ENCODE peak calls at places on chromosome 17, in six cellular contexts. F is lower lobe of right lung, S is lung, O is DND-41, A is ascending aorta, V is skeletal muscle cell. X is an unnamed sample.
A peak's percentile ranks its signal among the peaks of the same experiment; 100 is the strongest.

GRCh38 chr17:48322060-48322459 is 108.0 kb downstream of the SKAP1 start:
- DNase-seq in F (no peak), S (no peak), O (no peak), A (no peak), V (no peak), X (peak; percentile 16)

GRCh38 chr17:38528101-38528500 is 77.7 kb downstream of the SRCIN1 start:
- DNase-seq in F (no peak), S (no peak), O (no peak), A (no peak), V (no peak), X (no peak)

GRCh38 chr17:81025756-81026155 is 9.2 kb upstream of the BAIAP2 start:
- DNase-seq in F (peak; percentile 51), S (no peak), O (no peak), A (no peak), V (no peak), X (no peak)

GRCh38 chr17:63435681-63436522 is 10.2 kb downstream of the CYB561 start:
- DNase-seq in F (no peak), S (no peak), O (no peak), A (no peak), V (no peak), X (no peak)

GRCh38 chr17:82560802-82561428 is 41.4 kb downstream of the FOXK2 start:
- DNase-seq in F (no peak), S (no peak), O (no peak), A (no peak), V (no peak), X (no peak)

GRCh38 chr17:981292-981658 is 1.7 kb upstream of the NXN start:
- DNase-seq in F (no peak), S (no peak), O (no peak), A (no peak), V (no peak), X (no peak)

GRCh38 chr17:82351713-82352488 is 7.1 kb upstream of the TEX19 start:
- DNase-seq in F (peak; percentile 89), S (peak; percentile 88), O (peak; percentile 87), A (no peak), V (peak; percentile 43), X (peak; percentile 84)

GRCh38 chr17:81401727-81402529 is 6.7 kb downstream of the BAHCC1 start:
- DNase-seq in F (no peak), S (no peak), O (peak; percentile 21), A (no peak), V (no peak), X (no peak)

GRCh38 chr17:2075336-2076056 is 20.6 kb downstream of the HIC1 start:
- DNase-seq in F (no peak), S (no peak), O (no peak), A (no peak), V (no peak), X (no peak)

GRCh38 chr17:12365805-12366204 is 299.9 kb upstream of the MYOCD start:
- DNase-seq in F (no peak), S (no peak), O (no peak), A (peak; percentile 72), V (peak; percentile 46), X (no peak)

GRCh38 chr17:9672266-9672665 is 26.9 kb downstream of the USP43 start:
- DNase-seq in F (no peak), S (no peak), O (no peak), A (no peak), V (no peak), X (no peak)

GRCh38 chr17:50221500-50222480 is 20.4 kb upstream of the COL1A1 start:
- DNase-seq in F (peak; percentile 92), S (peak; percentile 87), O (peak; percentile 40), A (peak; percentile 66), V (no peak), X (peak; percentile 71)
- H3K4me3 ChIP-seq in F (peak overlapping the region; percentile 14), S (no peak overlapping the region), O (no peak overlapping the region), A (peak overlapping the region; percentile 44), V (no peak overlapping the region), X (no peak overlapping the region)

GRCh38 chr17:5241861-5242671 is 7.4 kb upstream of the SCIMP start:
- DNase-seq in F (no peak), S (no peak), O (no peak), A (no peak), V (no peak), X (no peak)
- H3K4me3 ChIP-seq in F (no peak overlapping the region), S (no peak overlapping the region), O (no peak overlapping the region), A (no peak overlapping the region), V (no peak overlapping the region), X (no peak overlapping the region)

GRCh38 chr17:68054296-68054900 is 18.9 kb downstream of the KPNA2 start:
- DNase-seq in F (no peak), S (peak; percentile 57), O (no peak), A (no peak), V (peak; percentile 28), X (no peak)
- H3K4me3 ChIP-seq in F (no peak overlapping the region), S (no peak overlapping the region), O (no peak overlapping the region), A (peak overlapping the region; percentile 41), V (no peak overlapping the region), X (no peak overlapping the region)

GRCh38 chr17:50534222-50534978 is 1.9 kb downstream of the EPN3 start:
- DNase-seq in F (peak; percentile 56), S (no peak), O (no peak), A (no peak), V (no peak), X (no peak)

GRCh38 chr17:50533720-50534148 is 1.2 kb downstream of the EPN3 start:
- DNase-seq in F (peak; percentile 58), S (no peak), O (no peak), A (no peak), V (no peak), X (no peak)

GRCh38 chr17:50531428-50532025 is 1.0 kb upstream of the EPN3 start:
- DNase-seq in F (no peak), S (no peak), O (no peak), A (no peak), V (no peak), X (no peak)

GRCh38 chr17:50532452-50533024 is at the start of gene EPN3:
- DNase-seq in F (peak; percentile 75), S (no peak), O (no peak), A (no peak), V (no peak), X (no peak)

DNA sequence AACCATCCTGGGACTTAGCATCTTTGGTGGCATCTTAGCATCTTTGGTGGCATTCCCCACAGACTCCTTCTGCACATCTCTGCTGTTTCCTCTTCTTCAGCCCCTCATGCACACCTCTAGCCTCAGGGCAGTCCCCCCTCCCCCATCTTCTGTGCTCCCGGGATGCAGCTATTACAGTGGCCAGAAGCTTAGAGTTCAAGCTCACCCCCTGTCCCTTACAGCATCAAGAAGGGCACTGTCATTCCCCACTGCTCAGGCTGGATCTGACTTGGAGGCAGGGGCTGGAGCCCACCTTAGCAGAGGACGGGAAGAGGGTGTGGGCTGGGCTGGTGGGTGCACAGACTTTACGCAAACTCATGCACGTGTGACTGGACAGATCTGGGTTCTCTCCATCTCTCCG is 650 bp downstream of the EPN3 start:
- DNase-seq in F (no peak), S (no peak), O (no peak), A (no peak), V (no peak), X (no peak)
- H3K4me3 ChIP-seq in F (no peak overlapping the region), S (no peak overlapping the region), O (no peak overlapping the region), A (no peak overlapping the region), V (no peak overlapping the region), X (no peak overlapping the region)

DNA sequence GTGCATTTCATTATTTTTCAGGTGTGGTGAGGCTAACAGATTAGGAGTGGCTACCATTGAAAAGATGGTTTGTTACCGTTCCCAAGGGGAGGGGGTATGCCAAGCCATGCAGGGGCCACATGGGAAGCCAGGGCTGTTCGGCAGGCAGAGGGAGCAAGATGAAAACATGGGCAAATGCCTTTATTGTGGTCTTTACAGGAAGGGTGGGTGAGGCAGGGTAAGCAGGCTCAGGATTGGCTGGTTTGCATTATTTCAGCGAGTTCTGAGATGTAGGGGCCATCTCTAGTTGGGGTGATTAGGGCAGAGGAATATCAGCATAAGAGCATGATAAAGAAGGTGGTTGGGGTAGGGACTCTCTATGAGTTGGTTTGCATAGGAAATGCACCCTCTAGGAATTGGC is 117.6 kb downstream of the CCT6B start:
- DNase-seq in F (no peak), S (no peak), O (peak; percentile 10), A (no peak), V (no peak), X (peak; percentile 50)
- H3K4me3 ChIP-seq in F (no peak overlapping the region), S (no peak overlapping the region), O (no peak overlapping the region), A (no peak overlapping the region), V (no peak overlapping the region), X (no peak overlapping the region)

DNA sequence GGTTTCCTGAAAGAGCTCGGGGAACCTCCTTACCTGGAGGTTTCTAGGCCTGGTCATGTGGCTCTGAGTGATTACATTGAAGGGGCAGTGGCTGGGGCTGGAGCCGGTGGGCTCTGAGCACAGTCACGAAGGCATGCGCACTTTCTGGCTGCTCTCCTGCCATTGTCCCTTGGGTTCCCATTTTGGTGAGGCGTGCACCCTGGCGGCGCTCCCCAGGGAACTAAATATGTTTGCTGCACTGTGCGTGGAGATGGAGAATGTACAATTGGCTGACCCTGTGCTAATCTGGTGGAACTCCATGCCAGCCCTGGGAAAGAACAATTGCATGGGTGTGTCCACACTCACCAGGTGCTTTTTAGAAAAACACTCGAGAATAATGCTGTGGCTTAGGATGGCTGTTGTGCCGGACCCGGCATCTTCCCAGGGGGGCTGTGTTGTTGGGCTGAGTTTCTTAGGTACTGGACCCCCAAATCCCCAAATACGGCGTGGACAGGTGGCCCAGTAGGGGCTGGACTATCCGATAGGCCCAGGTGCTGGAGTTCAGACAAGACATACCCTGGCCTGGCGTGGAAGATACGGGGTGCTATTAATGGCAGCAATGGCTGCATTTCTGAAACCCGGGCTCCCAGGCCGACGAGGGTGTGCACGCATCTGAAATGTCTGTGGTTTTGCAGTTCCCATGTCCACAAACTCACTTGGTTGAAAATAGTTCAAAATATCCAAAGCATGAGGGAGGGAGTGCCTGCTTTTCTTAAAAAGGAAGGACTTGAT is 230.5 kb downstream of the SEC14L1 start:
- DNase-seq in F (peak; percentile 47), S (no peak), O (no peak), A (no peak), V (no peak), X (no peak)
- H3K4me3 ChIP-seq in F (peak overlapping the region; percentile 78), S (no peak overlapping the region), O (no peak overlapping the region), A (peak overlapping the region; percentile 80), V (no peak overlapping the region), X (no peak overlapping the region)

GRCh38 chr17:7929158-7930029 is at the start of gene KCNAB3:
- DNase-seq in F (no peak), S (no peak), O (peak; percentile 26), A (no peak), V (peak; percentile 35), X (peak; percentile 58)
- H3K4me3 ChIP-seq in F (no peak within 1 kb of the TSS), S (no peak within 1 kb of the TSS), O (peak within 1 kb of the TSS; percentile 82), A (peak within 1 kb of the TSS; percentile 84), V (peak within 1 kb of the TSS; percentile 96), X (peak within 1 kb of the TSS; percentile 50)

DNA sequence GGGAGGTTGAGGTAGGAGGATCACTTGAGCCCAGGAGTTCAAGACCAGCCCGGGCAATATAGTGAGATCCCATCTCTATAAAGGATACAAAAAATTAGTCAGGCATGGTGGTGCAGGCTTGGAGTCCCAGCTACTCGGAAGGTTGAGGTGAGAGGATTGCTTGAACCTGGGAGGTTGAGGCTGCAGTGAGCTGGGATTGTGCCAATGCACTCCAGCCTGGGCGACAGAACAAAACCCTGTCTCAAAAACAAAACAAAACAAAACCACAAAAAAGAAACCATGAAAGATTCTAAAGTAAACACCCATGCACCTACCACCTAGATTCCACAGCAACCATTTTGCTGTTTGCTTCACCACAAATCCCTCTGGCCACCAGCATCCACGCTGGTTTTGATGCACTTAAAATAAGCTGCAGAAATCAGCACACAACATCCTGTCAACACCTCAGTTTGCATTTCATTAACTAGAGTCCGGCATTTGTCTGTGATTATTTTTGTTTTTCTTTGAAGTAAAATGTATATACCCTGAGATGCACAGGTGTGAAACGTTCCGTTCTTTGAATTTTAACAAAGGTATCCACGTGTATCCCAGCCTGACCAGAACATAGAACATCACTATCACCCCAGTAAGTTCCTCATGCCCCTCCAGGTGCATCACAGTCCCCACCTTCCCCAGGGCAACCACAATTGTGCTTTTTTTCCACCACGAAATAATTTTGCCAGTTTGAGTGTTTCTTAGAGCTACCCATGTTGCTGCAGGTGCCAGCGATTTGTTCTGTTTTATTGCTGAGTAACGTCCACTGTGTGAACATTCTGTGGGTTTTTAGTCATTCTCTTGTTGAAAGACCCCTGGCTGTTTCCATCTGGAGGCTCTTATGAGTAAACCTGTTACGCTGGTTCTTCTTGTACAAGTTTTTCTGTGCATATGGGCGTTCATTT is 191.5 kb downstream of the SEC14L1 start:
- DNase-seq in F (peak; percentile 40), S (peak; percentile 29), O (peak; percentile 64), A (no peak), V (no peak), X (peak; percentile 77)
- H3K4me3 ChIP-seq in F (peak overlapping the region; percentile 34), S (no peak overlapping the region), O (peak overlapping the region; percentile 52), A (peak overlapping the region; percentile 25), V (no peak overlapping the region), X (peak overlapping the region; percentile 49)